ENCODE peak calls at places on chromosome 1, in four cellular contexts. One of them, this sample, is unnamed.
A peak's percentile ranks its signal among the peaks of the same experiment; 100 is the strongest.

GRCh38 chr1:119632103-119632490 is 16.0 kb downstream of the ZNF697 start:
- DNase-seq in IMR-90: no peak
- DNase-seq in H9: no peak
- DNase-seq in H1: no peak
- DNase-seq in this sample: no peak

GRCh38 chr1:32349211-32349708 is 13.0 kb downstream of the FAM229A start:
- DNase-seq in H1: no peak
- DNase-seq in IMR-90: peak; percentile 81
- DNase-seq in H9: no peak
- DNase-seq in this sample: no peak

GRCh38 chr1:55211909-55212308 is 3.3 kb downstream of the USP24 start:
- DNase-seq in H9: no peak
- DNase-seq in IMR-90: no peak
- DNase-seq in H1: no peak
- DNase-seq in this sample: no peak

GRCh38 chr1:64097859-64098258 is 105.6 kb upstream of the UBE2U start:
- DNase-seq in IMR-90: no peak
- DNase-seq in H1: no peak
- DNase-seq in H9: no peak
- DNase-seq in this sample: no peak

GRCh38 chr1:153356392-153357075 is 1.1 kb upstream of the S100A9 start:
- DNase-seq in IMR-90: no peak
- DNase-seq in H1: no peak
- DNase-seq in H9: no peak
- DNase-seq in this sample: no peak

GRCh38 chr1:214966366-214966765 is 116.2 kb upstream of the KCNK2 start:
- DNase-seq in H1: no peak
- DNase-seq in H9: no peak
- DNase-seq in IMR-90: peak; percentile 19
- DNase-seq in this sample: no peak

GRCh38 chr1:60848583-60849188 is 233.7 kb upstream of the NFIA start:
- DNase-seq in H1: peak; percentile 59
- DNase-seq in IMR-90: peak; percentile 38
- DNase-seq in H9: no peak
- DNase-seq in this sample: peak; percentile 85

GRCh38 chr1:25858494-25858893 is 763 bp downstream of the AUNIP start:
- DNase-seq in H1: no peak
- DNase-seq in IMR-90: no peak
- DNase-seq in H9: no peak
- DNase-seq in this sample: no peak

GRCh38 chr1:167412072-167412471 is 106.3 kb downstream of the CD247 start:
- DNase-seq in IMR-90: no peak
- DNase-seq in H9: no peak
- DNase-seq in H1: no peak
- DNase-seq in this sample: no peak

GRCh38 chr1:170461762-170462384 is 70.1 kb upstream of the GORAB start:
- DNase-seq in IMR-90: peak; percentile 75
- DNase-seq in H9: no peak
- DNase-seq in H1: no peak
- DNase-seq in this sample: no peak

GRCh38 chr1:223109581-223110026 is 33.4 kb downstream of the TLR5 start:
- DNase-seq in H9: no peak
- DNase-seq in IMR-90: no peak
- DNase-seq in H1: no peak
- DNase-seq in this sample: peak; percentile 45

GRCh38 chr1:240687820-240688219 is 75.9 kb upstream of the GREM2 start:
- DNase-seq in IMR-90: no peak
- DNase-seq in H1: no peak
- DNase-seq in H9: no peak
- DNase-seq in this sample: no peak

GRCh38 chr1:212158912-212159796 is 123.6 kb downstream of the DTL start:
- DNase-seq in H1: no peak
- DNase-seq in H9: no peak
- DNase-seq in IMR-90: no peak
- DNase-seq in this sample: no peak

GRCh38 chr1:88180449-88181108 is 503.5 kb upstream of the PKN2 start:
- DNase-seq in IMR-90: peak; percentile 79
- DNase-seq in H9: peak; percentile 86
- DNase-seq in H1: peak; percentile 79
- DNase-seq in this sample: peak; percentile 92

GRCh38 chr1:81010156-81010555 is 790.6 kb upstream of the ADGRL2 start:
- DNase-seq in H1: no peak
- DNase-seq in H9: no peak
- DNase-seq in IMR-90: no peak
- DNase-seq in this sample: no peak

DNA sequence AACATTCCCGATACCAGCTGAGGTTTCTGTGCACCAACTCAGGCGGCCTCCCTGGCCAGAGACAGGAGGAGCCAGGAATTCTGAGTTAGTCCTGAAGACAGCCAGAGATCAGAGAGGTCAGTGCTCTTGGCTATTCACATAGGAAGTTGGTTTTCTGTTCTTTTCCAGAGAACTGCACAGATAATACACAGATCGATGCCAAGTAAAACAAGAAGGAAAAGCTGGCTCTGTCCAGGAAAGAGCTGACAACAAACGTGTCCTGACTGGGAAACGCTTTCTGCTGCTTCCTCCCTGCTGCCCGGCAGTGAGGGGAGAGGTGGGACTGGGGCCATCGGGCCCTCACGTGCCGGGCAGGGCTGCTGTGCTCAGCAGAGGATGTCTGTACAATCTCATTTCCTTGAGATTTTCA is 211.2 kb upstream of the RAB4A start:
- DNase-seq in H1: no peak
- DNase-seq in H9: no peak
- DNase-seq in IMR-90: peak; percentile 4
- DNase-seq in this sample: no peak
- H2BK120ac ChIP-seq in H1: no peak overlapping the region
- H2BK120ac ChIP-seq in H9: no peak overlapping the region
- H2BK120ac ChIP-seq in IMR-90: no peak overlapping the region
- H2BK120ac ChIP-seq in this sample: no peak overlapping the region

DNA sequence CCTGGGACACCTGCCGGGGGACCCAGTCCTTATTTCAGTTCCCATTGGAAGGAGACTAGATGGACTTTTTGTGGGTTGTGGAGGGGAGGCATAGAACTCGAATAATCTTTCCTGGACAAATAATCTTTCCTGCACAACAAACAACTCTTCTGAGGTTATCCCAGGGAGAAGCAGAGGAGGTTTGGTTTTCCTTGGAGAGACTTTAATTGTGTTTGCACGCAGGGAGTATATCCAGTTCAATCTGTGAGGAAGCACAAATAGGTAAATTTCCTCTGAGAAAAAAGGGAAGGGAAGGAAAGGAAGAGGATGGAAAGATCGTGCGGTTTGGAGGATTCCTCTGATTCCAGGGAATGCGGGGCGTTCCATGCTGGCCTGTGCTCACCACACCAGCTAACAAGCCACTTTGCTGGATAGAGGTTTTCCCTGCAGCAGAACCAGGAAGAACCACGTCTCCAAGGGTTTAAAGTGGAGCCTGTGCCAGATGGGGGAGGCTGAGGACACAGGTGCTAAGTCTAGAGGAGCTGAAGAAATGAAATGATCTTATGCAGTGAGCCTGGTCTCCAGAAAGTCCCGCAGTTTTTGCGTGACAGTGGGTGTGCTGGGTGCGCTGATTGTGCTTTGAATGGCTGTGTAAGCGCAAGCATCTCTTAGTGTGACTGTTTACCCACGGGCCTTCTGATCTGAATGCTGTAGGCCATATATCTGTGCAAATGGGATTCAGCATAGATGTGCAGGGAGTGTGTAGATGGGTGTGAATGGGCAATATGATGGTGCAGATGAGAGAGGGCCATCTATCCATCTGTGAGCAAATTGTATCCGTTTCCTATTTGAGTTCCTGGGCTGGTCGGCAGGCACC is 7.5 kb downstream of the PAX7 start:
- DNase-seq in H9: no peak
- DNase-seq in IMR-90: no peak
- DNase-seq in H1: no peak
- DNase-seq in this sample: no peak
- H4K5ac ChIP-seq in H9: no peak overlapping the region
- H4K5ac ChIP-seq in IMR-90: no peak overlapping the region
- H4K5ac ChIP-seq in H1: no peak overlapping the region
- H4K5ac ChIP-seq in this sample: no peak overlapping the region

DNA sequence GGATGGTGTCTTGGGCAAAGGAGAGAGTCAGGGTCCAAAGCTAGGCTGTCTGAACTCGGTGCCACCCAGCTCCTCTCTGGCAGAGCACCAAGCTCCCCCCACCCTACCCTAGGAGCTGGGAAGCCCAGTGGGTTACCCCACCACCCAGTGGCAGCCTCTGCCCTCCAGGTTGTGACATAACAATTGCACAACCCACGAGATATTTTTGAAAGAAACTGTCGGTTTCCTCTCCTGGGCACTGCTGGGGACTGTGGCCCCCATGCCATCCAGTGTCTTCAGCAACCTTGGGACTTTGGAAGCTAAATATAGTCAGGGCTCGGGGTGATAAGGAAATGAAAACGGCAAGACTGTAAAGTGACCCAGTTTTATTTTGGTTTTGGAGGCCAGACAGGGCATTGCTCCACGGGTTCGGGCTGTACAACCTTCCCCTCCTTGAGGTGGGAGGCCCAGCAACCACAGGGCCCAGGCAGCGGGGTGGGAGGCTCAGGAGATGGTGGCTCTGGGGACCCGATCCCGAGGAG is 1.4 kb downstream of the CITED4 start:
- DNase-seq in H1: no peak
- DNase-seq in H9: no peak
- DNase-seq in IMR-90: no peak
- DNase-seq in this sample: no peak
- H3K4me2 ChIP-seq in H1: peak overlapping the region; percentile 82
- H3K4me2 ChIP-seq in H9: peak overlapping the region; percentile 62
- H3K4me2 ChIP-seq in IMR-90: peak overlapping the region; percentile 75
- H3K4me2 ChIP-seq in this sample: peak overlapping the region; percentile 75

GRCh38 chr1:172480421-172480820 is 36.6 kb upstream of the PIGC start:
- DNase-seq in H9: no peak
- DNase-seq in H1: no peak
- DNase-seq in IMR-90: no peak
- DNase-seq in this sample: no peak

GRCh38 chr1:172484252-172484651 is 40.4 kb upstream of the PIGC start:
- DNase-seq in IMR-90: no peak
- DNase-seq in H9: no peak
- DNase-seq in H1: no peak
- DNase-seq in this sample: no peak

GRCh38 chr1:172485626-172486025 is 41.8 kb upstream of the PIGC start:
- DNase-seq in IMR-90: no peak
- DNase-seq in H9: no peak
- DNase-seq in H1: no peak
- DNase-seq in this sample: no peak

GRCh38 chr1:172482044-172482443 is 38.2 kb upstream of the PIGC start:
- DNase-seq in H1: no peak
- DNase-seq in IMR-90: no peak
- DNase-seq in H9: no peak
- DNase-seq in this sample: no peak

GRCh38 chr1:172483448-172483847 is 39.6 kb upstream of the PIGC start:
- DNase-seq in H1: no peak
- DNase-seq in IMR-90: no peak
- DNase-seq in H9: no peak
- DNase-seq in this sample: no peak
- H2BK120ac ChIP-seq in H1: no peak overlapping the region
- H2BK120ac ChIP-seq in IMR-90: no peak overlapping the region
- H2BK120ac ChIP-seq in H9: no peak overlapping the region
- H2BK120ac ChIP-seq in this sample: no peak overlapping the region

DNA sequence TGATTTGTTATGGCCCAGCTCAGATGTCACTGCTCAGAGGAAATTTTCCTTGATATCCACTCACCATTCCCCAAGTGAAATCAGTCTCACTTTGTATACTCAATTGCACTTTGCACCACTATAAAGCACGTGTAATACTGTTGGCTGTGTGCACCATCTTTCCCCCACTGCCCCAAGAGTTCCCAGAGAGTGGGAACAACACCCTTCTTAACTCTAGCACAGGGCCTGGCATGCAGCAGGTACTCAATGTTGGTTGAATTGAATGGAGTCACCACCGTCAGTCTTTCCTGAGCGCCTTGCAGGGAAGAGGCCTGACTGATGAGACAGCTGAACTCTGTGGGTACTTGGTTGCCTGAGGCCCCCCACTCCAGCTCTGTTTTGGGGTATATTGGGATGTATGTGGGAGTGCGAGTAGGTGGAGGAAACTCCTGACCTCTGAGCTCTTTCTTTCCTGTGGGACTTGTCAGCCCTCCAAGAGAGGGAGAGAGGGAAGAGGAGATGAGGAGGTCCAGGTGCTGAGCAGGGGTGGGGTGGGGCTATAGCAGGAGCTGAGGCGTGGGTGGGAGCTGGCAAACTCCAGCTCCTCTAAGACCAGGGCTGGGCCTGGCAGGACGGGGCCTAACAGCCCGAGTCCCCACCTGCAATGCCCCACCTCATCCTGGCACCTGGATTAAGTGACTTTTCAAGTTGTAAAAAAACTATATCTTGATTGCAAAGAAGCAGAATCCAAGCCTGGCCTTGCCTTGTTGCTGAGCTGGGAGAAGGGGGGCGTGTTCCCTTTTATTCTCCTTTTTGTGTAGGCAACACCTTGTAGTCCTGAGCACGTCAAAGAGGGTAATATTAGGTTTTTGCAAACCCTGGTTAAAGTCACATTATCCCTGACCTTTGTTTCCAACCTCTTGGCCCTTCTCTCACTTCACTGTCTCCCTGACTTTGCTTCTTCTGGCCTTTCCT is 19.4 kb upstream of the WASF2 start:
- DNase-seq in H9: no peak
- DNase-seq in IMR-90: no peak
- DNase-seq in H1: no peak
- DNase-seq in this sample: no peak
- H4K5ac ChIP-seq in H9: no peak overlapping the region
- H4K5ac ChIP-seq in IMR-90: no peak overlapping the region
- H4K5ac ChIP-seq in H1: no peak overlapping the region
- H4K5ac ChIP-seq in this sample: no peak overlapping the region

DNA sequence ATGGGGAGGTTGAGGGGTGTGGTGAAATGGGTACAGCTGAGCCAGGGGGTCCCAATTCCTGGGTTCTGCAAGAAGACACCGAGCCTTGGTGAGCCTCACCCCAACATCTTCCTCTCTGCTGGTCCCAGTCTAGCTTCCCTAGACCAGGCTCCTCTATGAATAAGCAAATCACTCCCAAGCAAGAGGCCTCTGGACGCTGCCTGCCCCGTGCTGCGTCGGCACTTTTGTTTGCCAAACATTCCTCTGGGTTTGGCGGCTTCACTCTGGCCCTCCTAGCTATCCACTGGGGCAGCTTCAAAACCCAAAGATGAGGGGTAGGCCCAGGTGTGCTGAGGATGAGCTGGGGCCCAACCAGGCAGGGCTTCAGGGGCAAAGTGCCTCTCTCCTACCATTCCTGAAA is 137.1 kb upstream of the CD34 start:
- DNase-seq in IMR-90: no peak
- DNase-seq in H9: no peak
- DNase-seq in H1: no peak
- DNase-seq in this sample: no peak
- H3K4me2 ChIP-seq in IMR-90: no peak overlapping the region
- H3K4me2 ChIP-seq in H9: no peak overlapping the region
- H3K4me2 ChIP-seq in H1: no peak overlapping the region
- H3K4me2 ChIP-seq in this sample: no peak overlapping the region

GRCh38 chr1:156500847-156501686 is 492 bp upstream of the MEF2D start:
- DNase-seq in IMR-90: peak; percentile 96
- DNase-seq in H9: peak; percentile 94
- DNase-seq in H1: peak; percentile 96
- DNase-seq in this sample: peak; percentile 98
- H2BK120ac ChIP-seq in IMR-90: peak overlapping the region; percentile 100
- H2BK120ac ChIP-seq in H9: no peak overlapping the region
- H2BK120ac ChIP-seq in H1: no peak overlapping the region
- H2BK120ac ChIP-seq in this sample: peak overlapping the region; percentile 65